ENCODE peak calls at places on chromosomes 4 and X, in six cellular contexts. L is IMR-90, D is H9, R is H1, P is neuronal stem cell, J is trophoblast cell. Y is an unnamed sample.

GRCh38 chrX:40468033-40468979 is 112.5 kb upstream of the ATP6AP2 start:
- DNase-seq in L (peak), D (peak), R (no peak), P (no peak), J (peak), Y (peak)

GRCh38 chr4:30753316-30753715 is 33.1 kb downstream of the PCDH7 start:
- DNase-seq in L (peak), D (no peak), R (no peak), P (no peak), J (no peak), Y (peak)

GRCh38 chr4:147794787-147795413 is 63.0 kb downstream of the ARHGAP10 start:
- DNase-seq in L (no peak), D (no peak), R (no peak), P (no peak), J (no peak), Y (no peak)

GRCh38 chr4:53676402-53676871 is 85.2 kb upstream of the LNX1 start:
- DNase-seq in L (peak), D (no peak), R (no peak), P (no peak), J (no peak), Y (peak)

GRCh38 chr4:85370400-85371032 is 104.4 kb upstream of the ARHGAP24 start:
- DNase-seq in L (peak), D (peak), R (peak), P (peak), J (peak), Y (peak)

GRCh38 chr4:94843222-94843621 is 85.5 kb downstream of the BMPR1B start:
- DNase-seq in L (no peak), D (no peak), R (no peak), P (no peak), J (no peak), Y (no peak)

GRCh38 chrX:95836517-95836916 is 848.1 kb upstream of the DIAPH2 start:
- DNase-seq in L (no peak), D (no peak), R (no peak), P (no peak), J (no peak), Y (no peak)

GRCh38 chr4:42397635-42398447 is 553 bp downstream of the SHISA3 start:
- DNase-seq in L (peak), D (no peak), R (no peak), P (peak), J (no peak), Y (peak)

GRCh38 chr4:74623041-74623440 is 171.3 kb downstream of the BTC start:
- DNase-seq in L (peak), D (no peak), R (no peak), P (peak), J (peak), Y (peak)

GRCh38 chrX:102934624-102935023 is 2.4 kb upstream of the RAB40AL start:
- DNase-seq in L (peak), D (no peak), R (no peak), P (peak), J (peak), Y (peak)

GRCh38 chr4:121122661-121123060 is 41.5 kb downstream of the TNIP3 start:
- DNase-seq in L (no peak), D (no peak), R (no peak), P (no peak), J (no peak), Y (peak)

GRCh38 chrX:103417370-103417769 is 41.0 kb downstream of the BEX3 start:
- DNase-seq in L (no peak), D (no peak), R (no peak), P (no peak), J (peak), Y (no peak)

GRCh38 chr4:53716011-53716410 is 124.7 kb upstream of the LNX1 start:
- DNase-seq in L (peak), D (no peak), R (no peak), P (no peak), J (no peak), Y (peak)

GRCh38 chrX:25014366-25014838 is 1.4 kb downstream of the ARX start:
- DNase-seq in L (no peak), D (no peak), R (no peak), P (no peak), J (no peak), Y (no peak)

GRCh38 chrX:10566726-10567097 is 53.7 kb downstream of the MID1 start:
- DNase-seq in L (no peak), D (no peak), R (no peak), P (no peak), J (no peak), Y (no peak)

GRCh38 chr4:139935911-139936310 is 218.1 kb downstream of the MAML3 start:
- DNase-seq in L (no peak), D (no peak), R (no peak), P (no peak), J (no peak), Y (no peak)

GRCh38 chrX:374566-374965 is 12.1 kb downstream of the PPP2R3B start:
- DNase-seq in L (peak), D (no peak), R (no peak), P (no peak), J (no peak), Y (peak)

GRCh38 chr4:3196670-3197359 is 52.1 kb upstream of the MSANTD1 start:
- DNase-seq in L (no peak), D (no peak), R (no peak), P (no peak), J (no peak), Y (no peak)

GRCh38 chr4:77176606-77177005 is 19.6 kb downstream of the CCNG2 start:
- DNase-seq in L (no peak), D (no peak), R (no peak), P (no peak), J (no peak), Y (no peak)

GRCh38 chr4:57182132-57182874 is 72.1 kb upstream of the IGFBP7 start:
- DNase-seq in L (no peak), D (no peak), R (no peak), P (no peak), J (no peak), Y (no peak)

GRCh38 chr4:52350926-52351325 is 299.8 kb downstream of the SPATA18 start:
- DNase-seq in L (no peak), D (no peak), R (no peak), P (no peak), J (peak), Y (no peak)

GRCh38 chr4:178090640-178091411 is 648.6 kb upstream of the AGA start:
- DNase-seq in L (no peak), D (peak), R (no peak), P (no peak), J (no peak), Y (no peak)

GRCh38 chrX:136210806-136211205 is 40.4 kb downstream of the MAP7D3 start:
- DNase-seq in L (no peak), D (no peak), R (no peak), P (no peak), J (no peak), Y (no peak)

GRCh38 chrX:139204903-139205667 is 325.5 kb upstream of the F9 start:
- DNase-seq in L (no peak), D (peak), R (no peak), P (no peak), J (no peak), Y (no peak)

GRCh38 chr4:35463251-35463952 is 780.9 kb downstream of the ARAP2 start:
- DNase-seq in L (no peak), D (peak), R (no peak), P (no peak), J (no peak), Y (no peak)

GRCh38 chrX:109735241-109735744 is 2.2 kb upstream of the ACSL4 start:
- DNase-seq in L (no peak), D (no peak), R (no peak), P (no peak), J (peak), Y (no peak)

DNA sequence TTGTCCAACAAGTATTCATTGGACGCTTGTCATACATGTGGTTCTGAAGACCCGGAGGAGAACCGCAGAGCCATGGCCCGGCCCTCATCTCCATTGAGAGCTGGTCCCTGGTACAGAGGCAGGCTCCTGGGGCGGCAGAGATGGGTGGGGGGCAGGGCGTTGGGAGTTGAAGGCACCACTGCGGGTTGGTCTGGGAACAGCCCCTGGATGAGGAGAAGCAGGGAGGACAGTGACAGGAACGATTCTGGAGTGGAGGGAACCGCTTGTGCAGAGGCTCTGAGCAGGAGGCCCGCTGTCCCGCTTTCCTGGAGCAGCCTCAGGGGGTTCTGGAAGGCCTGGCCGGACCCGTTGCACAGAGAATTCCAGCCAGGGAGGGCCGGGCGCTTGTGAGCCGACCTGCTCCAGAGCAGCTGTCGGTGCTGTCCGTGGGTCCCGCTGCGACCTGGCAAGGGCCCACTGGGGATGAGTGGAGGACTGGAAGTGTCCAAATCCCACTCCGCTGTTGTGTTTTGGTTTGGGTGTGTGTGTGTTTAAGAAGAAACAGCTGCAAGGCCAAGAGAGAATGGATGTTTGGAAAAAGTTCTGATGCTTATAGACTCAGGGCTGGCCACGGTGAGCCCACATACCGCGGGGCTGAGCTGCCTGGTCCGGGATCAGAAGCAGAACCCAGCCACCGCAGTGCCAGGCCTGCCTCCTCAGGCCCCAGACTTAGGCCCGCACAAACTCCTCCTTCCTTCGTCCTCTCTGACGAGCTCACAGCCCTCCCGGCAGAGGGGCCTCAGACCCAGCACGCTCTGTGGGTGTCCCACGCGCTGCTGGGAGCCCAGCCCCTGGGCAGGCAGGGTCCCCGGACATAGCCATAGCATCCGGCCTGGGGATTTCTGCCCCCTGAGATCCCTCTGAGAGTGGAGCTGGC is 73.8 kb downstream of the HTRA3 start:
- DNase-seq in L (no peak), D (no peak), R (no peak), P (no peak), J (no peak), Y (no peak)
- H3K14ac ChIP-seq in L (no peak), D (no peak), R (no peak), P (no peak), J (peak), Y (no peak)

GRCh38 chr4:188091-188490 is 63.8 kb downstream of the ZNF718 start:
- DNase-seq in L (no peak), D (no peak), R (no peak), P (no peak), J (no peak), Y (no peak)
- H3K14ac ChIP-seq in L (no peak), D (no peak), R (no peak), P (no peak), J (no peak), Y (no peak)

DNA sequence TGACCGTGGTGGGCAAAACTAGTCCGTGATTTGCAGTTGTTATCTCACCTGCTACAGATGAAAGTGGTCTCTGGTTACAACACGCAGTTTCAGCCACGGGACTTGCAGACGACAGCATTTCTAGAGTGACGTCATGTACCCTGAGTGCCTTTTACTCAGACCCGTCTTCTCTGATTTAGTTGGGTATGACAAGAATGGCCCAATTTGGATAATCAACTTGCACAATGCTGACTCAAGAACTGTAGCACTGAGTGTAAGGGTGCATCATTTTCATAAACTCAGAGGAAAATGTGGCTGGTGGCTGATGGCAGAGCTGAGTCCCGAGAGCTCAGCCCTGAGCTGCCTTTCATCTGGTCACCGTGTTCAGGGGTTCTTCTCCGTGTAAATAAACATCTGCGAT is 281.4 kb upstream of the FRG1 start:
- DNase-seq in L (no peak), D (no peak), R (no peak), P (no peak), J (peak), Y (no peak)
- H3K14ac ChIP-seq in L (no peak), D (no peak), R (no peak), P (no peak), J (no peak), Y (no peak)

DNA sequence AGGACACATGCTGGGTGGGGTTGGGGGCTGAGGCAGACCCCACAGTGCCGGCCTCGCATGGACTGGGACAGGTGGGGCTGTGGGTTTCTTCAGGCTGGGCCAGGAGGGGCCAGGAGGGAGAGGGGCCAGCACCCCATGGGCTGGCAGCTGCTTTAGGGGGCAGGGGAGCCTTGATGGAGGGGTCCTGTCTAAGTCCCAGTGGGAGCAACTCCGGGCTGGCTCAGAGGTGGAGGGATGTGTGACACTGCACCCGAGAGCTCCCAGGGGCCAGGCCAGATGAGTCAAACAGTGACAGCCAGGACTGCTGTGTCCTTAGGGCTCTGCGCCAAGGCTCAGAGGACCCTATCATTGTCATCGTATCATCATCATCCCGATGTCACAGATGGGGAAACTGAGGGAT is 4.4 kb upstream of the ABLIM2 start:
- DNase-seq in L (no peak), D (no peak), R (no peak), P (no peak), J (no peak), Y (no peak)
- H3K14ac ChIP-seq in L (no peak), D (no peak), R (no peak), P (no peak), J (no peak), Y (no peak)

GRCh38 chrX:63784346-63784901 is 590 bp downstream of the ARHGEF9 start:
- DNase-seq in L (no peak), D (no peak), R (no peak), P (no peak), J (no peak), Y (no peak)

DNA sequence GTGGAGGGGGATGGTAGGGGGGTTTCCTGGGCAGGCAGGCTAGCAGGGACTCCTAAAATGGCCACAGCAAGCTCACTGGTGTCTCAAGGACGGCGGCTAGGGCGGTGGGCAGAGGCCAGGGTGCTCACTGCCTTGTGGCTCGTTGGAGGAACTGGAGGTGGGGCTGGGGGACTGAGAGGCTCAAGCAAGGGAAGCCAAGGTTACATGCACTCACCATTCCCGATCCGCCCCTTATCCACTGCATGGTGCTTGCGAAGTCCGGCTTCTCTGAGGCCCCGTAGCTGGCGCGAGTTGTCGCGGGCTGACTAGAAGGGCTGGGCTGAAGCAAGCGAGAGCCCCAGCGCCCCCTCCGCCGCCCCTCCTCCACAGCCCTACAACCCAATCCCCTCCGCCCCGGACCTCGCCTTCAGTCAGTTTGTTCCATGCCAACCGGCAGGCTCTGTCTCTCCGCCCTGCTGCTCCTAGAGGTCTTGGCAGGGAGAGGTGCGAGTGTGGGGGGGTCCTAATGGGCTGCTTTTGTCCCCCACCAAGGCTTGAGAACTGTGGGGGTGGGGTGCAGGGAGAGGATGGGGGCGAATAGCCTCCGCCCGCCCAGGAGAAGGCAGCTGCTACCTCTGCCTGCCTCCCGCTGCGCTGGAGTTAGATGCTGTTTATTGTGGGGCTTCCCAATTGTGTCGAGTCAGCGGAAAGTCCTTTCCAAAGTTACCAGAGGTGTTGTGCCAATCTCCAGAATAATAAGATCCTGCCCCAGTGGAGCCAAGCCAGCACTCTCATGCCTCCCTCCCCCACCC is at the start of gene ARHGEF9:
- DNase-seq in L (no peak), D (peak), R (peak), P (peak), J (no peak), Y (peak)
- H3K14ac ChIP-seq in L (no peak), D (peak), R (no peak), P (peak), J (no peak), Y (no peak)

DNA sequence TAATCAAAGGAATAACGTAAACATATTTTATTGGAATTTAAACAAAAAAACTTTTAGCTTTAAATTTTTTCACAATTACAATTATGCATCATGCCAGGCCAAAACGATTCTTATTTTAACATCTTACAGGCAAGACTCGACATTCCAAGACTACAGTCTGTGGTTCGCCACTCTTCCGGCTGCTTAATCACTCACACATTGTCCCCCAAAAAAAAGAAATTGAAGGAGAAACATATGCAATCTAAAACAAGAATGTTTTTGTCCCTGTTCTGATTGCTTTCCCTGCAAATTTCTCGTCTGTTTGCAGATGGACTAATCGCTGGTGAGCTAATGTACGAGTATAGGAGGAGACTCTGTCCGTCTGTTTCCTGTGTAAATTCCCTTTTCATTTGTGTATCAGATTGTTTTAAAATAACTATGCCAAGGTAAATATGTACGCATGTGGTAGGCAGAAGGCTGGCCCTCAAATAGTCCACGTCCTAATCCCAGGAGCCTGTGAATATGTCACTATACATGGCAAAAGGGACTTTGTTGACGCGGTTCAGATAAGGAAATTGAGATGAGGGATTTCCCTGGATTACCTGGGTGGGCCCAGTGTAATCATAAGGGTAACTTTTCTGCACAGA is 37.7 kb upstream of the MTNR1A start:
- DNase-seq in L (no peak), D (no peak), R (no peak), P (no peak), J (no peak), Y (no peak)
- H3K14ac ChIP-seq in L (no peak), D (no peak), R (no peak), P (no peak), J (no peak), Y (no peak)

DNA sequence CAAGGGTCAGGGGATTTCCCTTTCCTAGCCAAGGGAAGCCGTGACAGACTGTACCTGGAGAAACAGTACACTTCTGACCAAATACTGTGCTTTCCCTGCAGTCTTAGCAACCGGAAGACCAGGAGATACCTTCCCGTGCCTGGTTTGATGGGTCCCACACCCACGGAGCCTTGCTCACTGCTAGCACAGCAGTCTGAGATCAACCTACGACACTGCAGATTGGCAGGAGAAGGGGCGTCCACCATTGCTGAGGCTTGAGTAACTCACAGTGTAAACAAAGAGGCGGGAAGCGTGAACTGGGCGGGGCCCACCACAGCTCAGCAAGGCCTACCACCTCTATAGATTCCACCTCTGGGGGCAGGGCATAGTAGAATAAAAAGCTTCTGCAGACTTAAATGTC is 48.7 kb upstream of the SRD5A3 start:
- DNase-seq in L (peak), D (no peak), R (no peak), P (no peak), J (no peak), Y (no peak)
- H3K14ac ChIP-seq in L (no peak), D (no peak), R (no peak), P (no peak), J (no peak), Y (peak)

GRCh38 chr4:150318527-150318926 is 240.3 kb downstream of the DCLK2 start:
- DNase-seq in L (no peak), D (no peak), R (no peak), P (no peak), J (no peak), Y (no peak)
- H3K14ac ChIP-seq in L (no peak), D (no peak), R (no peak), P (no peak), J (no peak), Y (no peak)

GRCh38 chr4:172578712-172579111 is 589.9 kb upstream of the GALNT7 start:
- DNase-seq in L (peak), D (no peak), R (no peak), P (no peak), J (no peak), Y (peak)
- H3K14ac ChIP-seq in L (no peak), D (no peak), R (no peak), P (no peak), J (no peak), Y (no peak)

Y was measured in mesenchymal stem cell.